ENCODE peak calls at places on chromosomes 4 and X, in five cellular contexts. B is Karpas-422, S is kidney tubule cell, J is progenitor cell of endocrine pancreas, H is GM06990. T is an unnamed sample.
A peak's percentile ranks its signal among the peaks of the same experiment; 100 is the strongest.

GRCh38 chr4:150579591-150580234 is 2.2 kb upstream of the MAB21L2 start:
- DNase-seq in J (no peak), B (no peak), H (peak; percentile 20), S (peak; percentile 33), T (peak; percentile 34)

GRCh38 chrX:13090261-13091110 is 46.1 kb upstream of the FAM9C start:
- DNase-seq in H (no peak), J (no peak), S (no peak), B (no peak), T (no peak)

GRCh38 chrX:24137192-24137591 is 12.3 kb upstream of the ZFX start:
- DNase-seq in H (no peak), J (no peak), B (no peak), S (no peak), T (no peak)

GRCh38 chrX:154436597-154437397 is at the start of gene GDI1:
- DNase-seq in B (peak; percentile 73), J (no peak), S (peak; percentile 62), H (peak; percentile 75), T (peak; percentile 62)

GRCh38 chr4:79650794-79651431 is 242.9 kb upstream of the GK2 start:
- DNase-seq in B (no peak), J (no peak), H (no peak), S (peak; percentile 86), T (peak; percentile 49)

GRCh38 chrX:109362101-109362500 is 119.8 kb downstream of the GUCY2F start:
- DNase-seq in J (no peak), H (no peak), B (no peak), S (no peak), T (no peak)

GRCh38 chr4:66157594-66157993 is 487.3 kb upstream of the EPHA5 start:
- DNase-seq in S (no peak), B (no peak), J (no peak), H (no peak), T (no peak)

GRCh38 chr4:186298034-186298647 is 32.2 kb downstream of the F11 start:
- DNase-seq in H (no peak), S (no peak), J (no peak), B (no peak), T (no peak)

GRCh38 chr4:165393704-165394103 is 14.9 kb downstream of the CPE start:
- DNase-seq in B (no peak), J (no peak), H (no peak), S (no peak), T (no peak)

GRCh38 chr4:2928242-2929155 is 34.7 kb downstream of the NOP14 start:
- DNase-seq in H (no peak), J (no peak), B (no peak), S (no peak), T (no peak)

T was measured in AG10803.